ENCODE peak calls at places on chromosomes 7 and 10, in six cellular contexts. A is ovary, R is tibial nerve, V is A549, E is heart left ventricle, M is stomach. C is an unnamed sample.

GRCh38 chr10:126458453-126458852 is 70.2 kb upstream of the ADAM12 start:
- DNase-seq in R (no peak), E (no peak), V (peak), M (no peak), A (no peak), C (no peak)

GRCh38 chr7:1359051-1359400 is 100.2 kb downstream of the MICALL2 start:
- DNase-seq in E (no peak), A (no peak), R (no peak), V (no peak), M (no peak), C (no peak)

GRCh38 chr7:122269241-122269640 is 35.3 kb downstream of the FEZF1 start:
- DNase-seq in A (no peak), E (no peak), R (no peak), M (no peak), V (no peak), C (no peak)

GRCh38 chr10:70537398-70538194 is 59.0 kb downstream of the PALD1 start:
- DNase-seq in E (no peak), M (peak), V (peak), A (no peak), R (no peak), C (no peak)

GRCh38 chr10:3959370-3960266 is 174.6 kb upstream of the KLF6 start:
- DNase-seq in R (no peak), M (no peak), V (no peak), A (no peak), E (no peak), C (no peak)

GRCh38 chr7:121294448-121294992 is 34.3 kb upstream of the WNT16 start:
- DNase-seq in A (no peak), E (no peak), V (no peak), M (no peak), R (no peak), C (no peak)

GRCh38 chr10:119595134-119595714 is 1.5 kb downstream of the TIAL1 start:
- DNase-seq in R (no peak), M (no peak), E (no peak), V (peak), A (no peak), C (no peak)

GRCh38 chr10:31147220-31147608 is 115.5 kb upstream of the ZNF438 start:
- DNase-seq in V (peak), A (no peak), R (no peak), M (no peak), E (no peak), C (no peak)

GRCh38 chr7:84069036-84069435 is 125.6 kb downstream of the SEMA3A start:
- DNase-seq in A (no peak), M (no peak), R (no peak), V (no peak), E (no peak), C (no peak)

GRCh38 chr10:97561678-97562077 is 10.9 kb upstream of the ANKRD2 start:
- DNase-seq in M (no peak), V (no peak), R (no peak), A (no peak), E (no peak), C (no peak)

GRCh38 chr7:152505606-152506005 is 69.8 kb upstream of the KMT2C start:
- DNase-seq in E (no peak), V (no peak), A (no peak), R (no peak), M (no peak), C (no peak)

GRCh38 chr10:3780056-3780765 is 4.8 kb downstream of the KLF6 start:
- DNase-seq in A (no peak), E (no peak), V (no peak), R (no peak), M (no peak), C (peak)

GRCh38 chr7:150736864-150737263 is 354 bp upstream of the GIMAP5 start:
- DNase-seq in A (no peak), R (no peak), M (no peak), E (no peak), V (no peak), C (no peak)

GRCh38 chr10:122139627-122140151 is 131.4 kb upstream of the BTBD16 start:
- DNase-seq in V (no peak), M (no peak), A (no peak), R (no peak), E (peak), C (no peak)

GRCh38 chr10:42482411-42482810 is 156.0 kb downstream of the ZNF33B start:
- DNase-seq in V (no peak), A (no peak), E (no peak), R (no peak), M (no peak), C (no peak)

GRCh38 chr10:62636825-62637248 is 167.7 kb upstream of the ADO start:
- DNase-seq in A (no peak), R (no peak), M (no peak), V (no peak), E (no peak), C (no peak)

GRCh38 chr7:136637826-136638225 is 230.6 kb upstream of the CHRM2 start:
- DNase-seq in E (no peak), V (no peak), A (no peak), R (no peak), M (no peak), C (no peak)

GRCh38 chr7:47441796-47442744 is 139.8 kb downstream of the TNS3 start:
- DNase-seq in A (no peak), R (no peak), M (no peak), E (no peak), V (no peak), C (no peak)

GRCh38 chr10:36603688-36604087 is 521.7 kb upstream of the ANKRD30A start:
- DNase-seq in V (no peak), M (no peak), A (no peak), R (no peak), E (no peak), C (no peak)

GRCh38 chr7:122143376-122143750 is 686 bp downstream of the AASS start:
- DNase-seq in M (peak), V (no peak), E (peak), R (no peak), A (peak), C (peak)

GRCh38 chr7:141415999-141416398 is 135.2 kb upstream of the AGK start:
- DNase-seq in A (no peak), V (no peak), M (no peak), E (no peak), R (no peak), C (no peak)

GRCh38 chr10:120131183-120131582 is 238.7 kb downstream of the SEC23IP start:
- DNase-seq in V (peak), R (no peak), A (no peak), E (no peak), M (no peak), C (no peak)

GRCh38 chr10:107280293-107280692 is 115.8 kb upstream of the SORCS1 start:
- DNase-seq in R (no peak), E (no peak), M (no peak), A (no peak), V (no peak), C (no peak)

GRCh38 chr7:19060870-19061269 is 56.6 kb downstream of the TWIST1 start:
- DNase-seq in V (no peak), A (no peak), E (no peak), M (no peak), R (no peak), C (no peak)

GRCh38 chr10:116888380-116889055 is 39.2 kb downstream of the ENO4 start:
- DNase-seq in M (peak), V (peak), E (no peak), R (no peak), A (peak), C (peak)

GRCh38 chr10:128854965-128855364 is 612.1 kb upstream of the MGMT start:
- DNase-seq in M (peak), A (peak), E (peak), V (no peak), R (peak), C (peak)

GRCh38 chr7:235576-236395 is 43.4 kb downstream of the FAM20C start:
- DNase-seq in A (peak), E (no peak), M (peak), V (no peak), R (no peak), C (peak)

GRCh38 chr10:80187465-80188409 is 17.6 kb downstream of the ANXA11 start:
- DNase-seq in M (peak), E (no peak), R (no peak), V (no peak), A (no peak), C (peak)

GRCh38 chr7:151529842-151530241 is 10.1 kb upstream of the RHEB start:
- DNase-seq in M (no peak), V (no peak), A (no peak), R (no peak), E (no peak), C (no peak)

DNA sequence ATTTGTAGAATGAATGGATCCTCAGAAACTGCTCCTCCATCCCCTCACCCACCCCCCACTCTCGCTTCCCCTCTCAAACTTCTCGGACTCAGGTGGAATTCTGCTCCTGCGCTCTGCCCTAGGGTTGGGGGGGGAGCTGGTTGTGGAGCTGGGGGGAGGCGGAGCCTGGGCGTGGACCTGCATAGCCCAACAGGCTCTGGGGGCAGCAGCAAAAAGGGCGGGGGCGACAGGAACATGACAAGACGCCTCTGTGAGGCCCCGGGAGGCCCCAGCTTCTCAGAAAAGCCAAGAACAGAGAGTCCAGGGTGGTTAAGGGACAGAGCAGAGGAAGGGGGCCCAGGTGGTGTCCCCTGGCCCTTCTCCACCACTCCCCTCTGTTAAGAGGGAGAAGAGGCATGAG is 3.5 kb downstream of the TSC22D4 start:
- DNase-seq in M (no peak), E (peak), V (no peak), A (peak), R (peak), C (no peak)
- TF ChIP-seq POLR2A in M (no peak), E (no peak), V (no peak), A (no peak), R (peak), C (no peak)

DNA sequence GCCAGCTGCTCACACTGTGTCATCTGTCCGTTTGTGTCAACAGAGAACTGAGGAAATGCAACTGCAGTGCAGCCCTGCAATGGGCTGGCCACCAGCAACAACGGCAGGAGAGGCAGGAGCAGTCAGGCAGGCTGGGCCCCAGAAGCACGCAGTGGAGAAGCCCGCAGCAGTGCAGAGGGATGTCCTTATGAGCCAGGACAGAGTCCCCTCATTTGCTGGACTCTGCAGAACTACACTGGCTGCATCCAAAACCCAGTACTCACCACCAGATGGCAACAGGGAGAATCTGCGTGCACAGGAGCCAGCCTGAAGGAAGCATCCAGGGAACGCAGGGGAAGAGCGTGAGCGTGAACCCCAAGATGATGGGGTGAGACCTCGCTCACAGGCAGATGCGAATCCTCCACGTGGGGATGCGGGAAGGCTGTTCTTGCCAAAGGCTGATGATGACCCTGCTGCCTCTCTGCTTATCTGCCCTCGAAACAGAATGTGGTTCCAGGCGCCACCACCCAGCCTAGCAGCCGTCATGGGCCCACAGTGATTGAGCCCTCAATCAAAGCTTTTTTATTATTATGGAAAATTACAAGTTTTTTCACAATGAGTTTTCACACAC is 232.1 kb downstream of the PTPRN2 start:
- DNase-seq in E (no peak), V (peak), R (no peak), A (no peak), M (no peak), C (no peak)
- TF ChIP-seq CTCF in E (no peak), V (no peak), R (no peak), A (no peak), M (no peak), C (no peak)

GRCh38 chr10:9625266-9625776 is 1392.4 kb upstream of the CELF2 start:
- DNase-seq in M (no peak), V (no peak), A (no peak), E (no peak), R (no peak), C (no peak)

DNA sequence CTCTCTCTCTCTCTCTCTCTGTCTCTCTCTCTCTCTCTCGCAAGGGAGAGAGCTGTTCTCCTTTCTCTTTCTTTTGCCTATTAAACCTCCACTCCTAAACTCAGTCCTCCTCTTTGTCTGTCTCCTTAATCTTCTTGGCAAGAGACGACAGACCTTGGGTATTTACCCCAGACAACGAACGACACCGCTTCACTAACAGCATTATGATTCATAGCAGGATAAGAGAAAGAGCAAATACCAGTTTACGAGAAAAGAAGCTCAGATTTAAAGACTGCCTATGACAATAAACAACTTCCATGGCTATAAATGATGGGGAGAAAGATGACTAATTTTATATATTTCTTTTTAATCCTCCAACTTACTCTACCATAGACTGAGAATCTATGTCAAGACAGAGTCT is 1396.5 kb upstream of the CELF2 start:
- DNase-seq in M (no peak), E (no peak), A (no peak), V (no peak), R (no peak), C (no peak)
- H3K27ac ChIP-seq in M (no peak), E (no peak), A (no peak), V (no peak), R (no peak), C (no peak)

GRCh38 chr7:98293265-98293664 is 11.8 kb downstream of the BRI3 start:
- DNase-seq in R (no peak), A (no peak), M (no peak), V (no peak), E (no peak), C (no peak)

GRCh38 chr7:98294326-98294725 is 12.8 kb downstream of the BRI3 start:
- DNase-seq in V (no peak), A (no peak), R (no peak), M (no peak), E (no peak), C (no peak)

GRCh38 chr7:98293746-98294145 is 12.3 kb downstream of the BRI3 start:
- DNase-seq in R (no peak), M (no peak), V (no peak), E (no peak), A (no peak), C (no peak)

GRCh38 chr7:98295467-98296220 is 14.2 kb downstream of the BRI3 start:
- DNase-seq in E (no peak), R (no peak), V (no peak), A (no peak), M (no peak), C (no peak)

DNA sequence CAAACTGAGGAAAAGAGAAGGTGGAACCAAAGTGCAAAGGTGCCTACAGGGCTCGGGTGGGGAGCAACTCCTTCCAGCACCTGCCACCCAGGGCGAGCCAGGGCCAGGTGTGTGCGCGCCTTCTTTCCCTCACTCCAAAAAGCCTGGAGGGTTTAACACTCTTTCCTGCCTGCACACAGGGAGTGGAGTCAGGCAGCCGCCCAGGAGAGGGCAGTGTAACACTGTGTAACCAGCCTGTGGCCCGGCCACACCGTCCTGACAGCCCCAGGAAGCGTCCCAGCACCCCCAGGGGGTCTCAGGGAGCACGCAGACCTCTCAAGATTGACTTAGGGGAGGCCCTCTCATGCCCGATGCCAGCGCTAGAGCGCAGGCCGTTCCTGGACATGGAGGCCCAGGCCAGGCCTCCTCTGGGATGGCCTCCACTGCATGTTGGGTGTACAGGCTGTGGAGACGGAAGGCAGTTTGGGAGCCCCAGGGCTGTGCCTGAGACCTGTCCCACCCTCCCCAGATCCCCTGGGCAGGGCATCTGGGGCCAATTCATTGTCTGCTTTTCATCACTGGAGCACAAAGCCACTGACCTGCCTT is 13.4 kb downstream of the BRI3 start:
- DNase-seq in A (no peak), V (peak), M (peak), E (no peak), R (no peak), C (no peak)
- TF ChIP-seq POLR2A in A (no peak), V (no peak), M (no peak), E (no peak), R (no peak), C (no peak)

DNA sequence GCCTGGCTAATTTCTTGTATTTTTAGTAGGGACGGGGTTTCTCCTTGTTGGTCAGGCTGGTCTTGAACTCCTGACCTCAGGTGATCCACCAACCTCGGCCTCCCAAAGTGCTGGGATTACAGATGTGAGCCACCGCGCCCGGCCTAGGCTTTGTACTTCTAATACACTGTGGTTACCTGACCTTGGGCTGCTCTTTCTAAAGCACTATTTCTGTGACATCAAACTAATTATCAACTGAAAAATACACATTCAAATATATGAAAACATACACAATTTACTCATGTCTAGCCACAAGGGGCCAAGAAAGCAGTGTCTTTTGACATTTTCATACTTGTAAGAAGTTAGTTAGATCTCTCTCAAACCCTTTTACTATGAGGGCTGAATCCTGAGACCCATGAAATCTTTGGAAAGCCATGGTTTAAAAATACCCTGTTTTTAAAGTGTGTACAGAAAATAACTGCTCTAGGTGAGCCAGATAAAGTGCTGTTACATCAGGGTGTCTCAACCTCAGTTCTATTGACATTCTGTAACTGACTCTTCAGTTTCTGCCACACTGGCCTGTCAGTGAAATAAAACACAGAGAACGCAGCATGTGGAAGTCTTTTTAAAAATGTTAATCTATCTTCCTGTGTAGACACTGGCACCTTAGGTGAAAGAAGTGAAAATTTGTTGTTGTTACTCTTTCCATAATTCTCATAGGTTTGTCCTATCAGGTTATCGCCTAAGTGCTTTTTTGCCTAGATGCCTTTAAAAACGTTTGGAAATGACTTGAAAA is 58.8 kb downstream of the CREM start:
- DNase-seq in R (no peak), E (no peak), A (no peak), V (no peak), M (no peak), C (no peak)
- TF ChIP-seq CTCF in R (no peak), E (no peak), A (no peak), V (no peak), M (no peak), C (no peak)

DNA sequence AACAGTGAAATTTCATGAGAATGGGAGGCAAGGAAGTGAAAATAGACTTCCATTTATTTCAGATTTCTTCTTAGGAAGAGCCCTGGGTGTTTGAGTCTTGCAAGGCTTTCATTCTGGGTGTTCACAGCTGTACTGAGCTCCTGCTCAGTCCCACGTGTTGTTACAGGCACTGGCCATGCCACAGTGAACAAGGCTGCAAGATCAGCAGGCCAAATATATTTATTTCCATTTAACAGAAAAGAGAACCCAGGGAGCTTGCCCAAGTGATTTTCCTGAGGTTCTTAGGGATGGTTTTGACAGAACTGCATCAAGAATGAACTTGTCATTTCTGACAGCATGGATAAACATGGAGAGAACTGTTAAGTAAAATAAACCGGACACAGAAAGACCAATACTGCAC is 54.5 kb upstream of the CD36 start:
- DNase-seq in E (no peak), V (no peak), M (no peak), A (no peak), R (no peak), C (no peak)
- H3K27ac ChIP-seq in E (peak), V (no peak), M (no peak), A (no peak), R (no peak), C (no peak)

GRCh38 chr7:116211006-116211912 is 920 bp downstream of the TES start:
- DNase-seq in V (peak), A (peak), R (peak), M (peak), E (peak), C (peak)
- TF ChIP-seq POLR2A in V (peak), A (peak), R (peak), M (no peak), E (no peak), C (peak)